ENCODE peak calls at places on chromosomes 1 and 21, in nine cellular contexts. F is CD4-positive, CD25-positive, alpha-beta regulatory T cell; G is heart left ventricle; P is right cardiac atrium; Y is RWPE2; Q is mucosa of descending colon; X is left lung; I is right lobe of liver; N is lung. B is an unnamed sample.

GRCh38 chr1:174815036-174815435 is 184.7 kb upstream of the CACYBP start:
- ATAC-seq in X (no peak), P (no peak), N (no peak), F (no peak), Y (peak), I (no peak), Q (no peak), G (no peak), B (no peak)

GRCh38 chr1:9275567-9276034 is 17.1 kb upstream of the SPSB1 start:
- ATAC-seq in G (no peak), P (peak), N (peak), F (peak), X (peak), Q (peak), I (peak), Y (peak), B (no peak)

GRCh38 chr1:229231754-229232119 is 39.2 kb upstream of the RAB4A start:
- ATAC-seq in Y (no peak), X (no peak), P (no peak), I (no peak), Q (no peak), F (no peak), N (no peak), G (no peak), B (no peak)

GRCh38 chr1:25769625-25770024 is 30.4 kb upstream of the SELENON start:
- ATAC-seq in X (no peak), P (no peak), F (no peak), G (no peak), I (no peak), Y (no peak), N (no peak), Q (no peak), B (no peak)

GRCh38 chr21:31730687-31731111 is 1.2 kb downstream of the SCAF4 start:
- ATAC-seq in I (peak), Q (peak), P (peak), X (peak), G (no peak), F (no peak), Y (peak), N (peak), B (no peak)

GRCh38 chr1:165419839-165420238 is 25.1 kb downstream of the RXRG start:
- ATAC-seq in Y (no peak), Q (no peak), X (no peak), I (no peak), F (no peak), G (no peak), N (no peak), P (no peak), B (no peak)

GRCh38 chr1:2304921-2305681 is 77.0 kb downstream of the SKI start:
- ATAC-seq in P (peak), I (no peak), X (no peak), G (peak), F (no peak), Q (no peak), N (no peak), Y (no peak), B (peak)

GRCh38 chr1:3315991-3316943 is 138.2 kb upstream of the ARHGEF16 start:
- ATAC-seq in N (no peak), P (no peak), G (no peak), Q (no peak), I (no peak), X (no peak), F (peak), Y (no peak), B (no peak)

GRCh38 chr1:149887456-149888159 is 11.8 kb upstream of the BOLA1 start:
- ATAC-seq in G (peak), P (peak), X (peak), Q (peak), F (peak), I (peak), Y (peak), N (peak), B (peak)

GRCh38 chr1:62457955-62458354 is 21.1 kb downstream of the USP1 start:
- ATAC-seq in N (no peak), Y (no peak), X (no peak), F (no peak), P (no peak), G (no peak), Q (no peak), I (no peak), B (no peak)

GRCh38 chr1:217407426-217407825 is 223.5 kb downstream of the GPATCH2 start:
- ATAC-seq in P (no peak), X (no peak), I (no peak), Y (no peak), N (no peak), G (no peak), Q (no peak), F (no peak), B (no peak)

GRCh38 chr1:206556047-206556747 is 48.9 kb downstream of the RASSF5 start:
- ATAC-seq in F (peak), Q (no peak), N (no peak), X (no peak), G (no peak), P (no peak), I (peak), Y (peak), B (no peak)

GRCh38 chr1:159196543-159196942 is 8.1 kb upstream of the ACKR1 start:
- ATAC-seq in Y (peak), F (no peak), P (no peak), I (no peak), Q (no peak), X (no peak), N (no peak), G (no peak), B (no peak)

GRCh38 chr1:93093332-93094006 is 14.4 kb downstream of the MTF2 start:
- ATAC-seq in I (no peak), X (no peak), F (no peak), Y (no peak), P (no peak), Q (no peak), N (no peak), G (no peak), B (no peak)

GRCh38 chr1:208979776-208980175 is 603.7 kb upstream of the CAMK1G start:
- ATAC-seq in Y (peak), P (no peak), I (no peak), N (no peak), Q (peak), F (no peak), X (no peak), G (no peak), B (no peak)

GRCh38 chr1:205664399-205665108 is 15.8 kb downstream of the SLC45A3 start:
- ATAC-seq in P (no peak), X (no peak), F (no peak), N (no peak), I (peak), Y (peak), G (no peak), Q (peak), B (no peak)

GRCh38 chr1:37448185-37448584 is 26.2 kb upstream of the ZC3H12A start:
- ATAC-seq in I (no peak), Y (no peak), F (no peak), G (no peak), Q (no peak), N (no peak), P (no peak), X (no peak), B (no peak)

GRCh38 chr1:232422098-232422497 is 207.8 kb downstream of the SIPA1L2 start:
- ATAC-seq in F (no peak), Q (no peak), G (no peak), Y (peak), X (no peak), I (no peak), P (no peak), N (no peak), B (no peak)

GRCh38 chr1:180691322-180691721 is 59.5 kb downstream of the XPR1 start:
- ATAC-seq in X (peak), F (no peak), P (no peak), I (no peak), N (no peak), G (no peak), Y (no peak), Q (no peak), B (no peak)

GRCh38 chr1:119007672-119008482 is 19.7 kb upstream of the TBX15 start:
- ATAC-seq in G (peak), I (peak), Y (peak), Q (peak), P (peak), N (peak), F (no peak), X (peak), B (peak)

GRCh38 chr1:214209260-214209808 is 71.6 kb upstream of the SMYD2 start:
- ATAC-seq in Y (no peak), N (no peak), X (no peak), Q (no peak), I (no peak), F (no peak), P (no peak), G (no peak), B (no peak)

GRCh38 chr1:236468625-236469024 is 55.2 kb upstream of the LGALS8 start:
- ATAC-seq in Q (no peak), I (no peak), G (no peak), N (no peak), X (no peak), Y (no peak), F (no peak), P (no peak), B (no peak)

GRCh38 chr1:236469466-236469865 is 54.3 kb upstream of the LGALS8 start:
- ATAC-seq in N (no peak), Y (no peak), G (no peak), P (no peak), I (no peak), F (no peak), X (no peak), Q (no peak), B (no peak)

GRCh38 chr1:236467327-236467641 is 56.5 kb upstream of the LGALS8 start:
- ATAC-seq in P (no peak), N (no peak), G (no peak), F (no peak), I (no peak), Q (no peak), X (no peak), Y (no peak), B (no peak)

GRCh38 chr1:236465231-236465958 is 58.4 kb upstream of the LGALS8 start:
- ATAC-seq in G (no peak), N (no peak), P (no peak), Y (no peak), I (no peak), X (no peak), F (no peak), Q (no peak), B (no peak)

DNA sequence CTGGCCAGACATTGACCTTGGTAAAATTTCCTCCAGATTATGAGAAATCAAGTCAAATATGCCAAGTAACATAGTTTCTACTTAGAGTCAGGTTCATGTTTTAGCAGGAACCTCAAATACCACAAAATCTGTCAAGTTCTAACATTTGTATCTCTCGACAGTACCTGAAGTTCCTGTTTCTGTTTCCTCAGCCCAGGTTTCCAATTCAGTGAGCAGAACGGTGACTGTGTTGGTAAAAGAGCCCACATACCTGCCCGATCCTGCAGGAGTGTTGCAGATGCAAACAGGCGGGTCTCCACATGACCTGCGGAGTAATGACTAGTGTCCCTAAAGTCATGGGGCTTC is 57.9 kb upstream of the LGALS8 start:
- ATAC-seq in Y (peak), F (peak), P (no peak), N (no peak), I (no peak), G (no peak), Q (no peak), X (no peak), B (no peak)
- H3K4me3 ChIP-seq in Y (no peak), F (peak), P (no peak), N (no peak), I (no peak), G (no peak), Q (no peak), X (no peak), B (no peak)

GRCh38 chr1:45442272-45442671 is 48.7 kb downstream of the TESK2 start:
- ATAC-seq in Y (peak), P (no peak), G (no peak), N (no peak), Q (no peak), I (no peak), X (no peak), F (no peak), B (no peak)

GRCh38 chr1:45444609-45445131 is 46.3 kb downstream of the TESK2 start:
- ATAC-seq in X (no peak), Y (no peak), F (no peak), P (no peak), G (no peak), Q (no peak), I (no peak), N (no peak), B (no peak)

GRCh38 chr1:45446530-45446929 is 44.4 kb downstream of the TESK2 start:
- ATAC-seq in F (no peak), X (no peak), I (peak), P (no peak), Q (no peak), Y (no peak), N (no peak), G (no peak), B (no peak)

GRCh38 chr1:45446950-45447672 is 43.9 kb downstream of the TESK2 start:
- ATAC-seq in Y (no peak), Q (no peak), G (no peak), F (no peak), P (no peak), I (peak), X (no peak), N (no peak), B (no peak)

DNA sequence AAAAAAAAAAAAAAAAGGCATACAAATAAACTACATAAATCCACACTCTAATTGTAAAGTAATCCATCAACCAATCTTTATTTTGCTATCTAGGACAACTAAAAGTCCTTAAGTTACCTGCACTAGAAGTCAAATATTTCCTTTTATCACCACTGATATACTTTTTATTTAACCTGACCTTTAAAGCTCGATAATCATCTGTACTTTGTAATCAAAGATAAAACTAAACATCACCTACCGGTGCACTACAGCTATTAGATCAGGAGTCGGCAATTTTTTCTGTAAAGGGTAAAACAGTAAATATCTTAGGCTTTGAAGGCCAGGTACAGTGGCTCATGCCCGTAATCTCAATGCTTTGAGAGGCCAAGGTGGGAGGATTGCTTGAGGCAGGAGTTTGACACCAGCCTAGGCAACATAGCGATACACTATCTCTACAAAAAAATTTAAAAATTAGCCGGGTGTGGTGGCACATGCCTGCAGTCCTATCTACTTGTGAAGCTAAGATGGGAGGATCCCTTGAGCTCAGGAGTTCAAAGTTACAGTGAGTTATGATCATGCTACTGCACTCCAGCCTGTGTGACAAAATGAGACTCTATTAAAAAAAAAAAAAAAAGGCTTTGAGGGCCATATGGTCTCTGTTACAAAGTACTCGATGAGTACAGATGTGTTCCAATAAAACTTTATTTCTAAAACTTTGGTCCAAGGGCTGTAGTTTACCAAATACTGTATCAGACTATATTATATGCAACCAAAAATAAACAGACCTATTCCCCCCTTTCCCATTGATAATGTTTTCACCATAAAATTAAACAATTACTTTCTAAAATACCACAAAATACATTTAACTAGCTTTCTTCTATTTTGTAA is 47.1 kb downstream of the TESK2 start:
- ATAC-seq in F (no peak), Y (no peak), P (no peak), X (no peak), I (peak), G (no peak), Q (no peak), N (no peak), B (no peak)
- H3K4me3 ChIP-seq in F (no peak), Y (no peak), P (no peak), X (no peak), I (no peak), G (no peak), Q (no peak), N (no peak), B (no peak)

DNA sequence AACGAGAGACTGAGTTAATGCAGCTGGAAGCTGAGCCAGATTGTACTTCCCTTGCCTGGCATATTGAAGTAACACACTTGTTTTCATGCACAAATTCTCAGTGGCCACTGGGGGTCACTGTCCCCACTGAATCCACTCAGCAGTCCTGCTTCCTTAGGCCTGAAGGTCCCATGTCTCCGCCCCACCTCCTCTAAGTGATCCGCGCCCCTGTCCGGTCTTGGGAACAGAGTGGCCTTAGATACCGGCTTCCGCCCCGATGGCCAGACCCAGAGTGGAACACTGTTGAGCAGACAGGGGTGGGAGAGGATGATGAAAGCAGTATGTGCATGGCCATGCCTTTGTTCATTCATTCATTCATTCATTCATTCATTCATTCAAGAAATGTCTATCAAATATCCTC is 34.8 kb downstream of the CHAF1B start:
- ATAC-seq in P (peak), Q (peak), Y (peak), I (peak), F (no peak), X (peak), N (peak), G (peak), B (peak)
- H3K4me3 ChIP-seq in P (no peak), Q (no peak), Y (no peak), I (no peak), F (no peak), X (no peak), N (no peak), G (no peak), B (no peak)

DNA sequence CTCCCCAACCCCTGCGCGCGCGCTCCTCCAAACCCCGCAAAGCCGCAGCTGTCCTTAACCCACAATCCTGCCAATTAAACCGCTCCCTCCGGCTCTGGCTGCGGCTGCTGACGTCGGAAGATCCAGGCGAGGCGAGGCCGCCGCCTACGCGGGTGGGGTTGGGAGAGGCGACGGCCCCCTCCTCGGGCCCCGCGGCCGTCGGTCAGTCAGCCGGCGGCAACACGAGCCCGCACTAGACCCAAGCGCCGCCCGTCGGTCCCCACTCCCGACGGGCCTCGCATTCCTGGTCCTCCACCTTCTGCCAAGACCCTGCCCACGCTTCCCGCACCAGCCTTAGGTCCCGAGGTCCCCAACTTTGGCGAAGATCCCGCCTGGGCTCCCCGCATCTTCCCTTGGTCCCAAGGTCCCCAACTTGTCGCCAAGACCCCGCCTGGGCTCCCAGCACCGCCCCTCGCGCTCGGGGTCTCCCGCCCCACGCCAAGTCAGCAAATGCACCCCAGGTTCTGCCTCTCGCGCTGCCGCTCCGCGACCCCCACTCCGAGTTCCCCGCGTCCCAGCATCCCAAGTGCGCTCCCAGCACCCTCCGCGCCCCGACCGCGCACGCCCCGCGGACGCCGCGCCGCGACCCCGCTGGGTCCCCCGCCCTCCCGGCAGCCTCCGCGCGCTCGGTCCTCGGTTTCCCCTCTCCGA is 75.5 kb downstream of the VWA5B1 start:
- ATAC-seq in Y (no peak), P (no peak), I (no peak), N (no peak), X (no peak), G (peak), F (no peak), Q (peak), B (no peak)
- H3K4me3 ChIP-seq in Y (peak), P (peak), I (no peak), N (no peak), X (no peak), G (peak), F (no peak), Q (no peak), B (no peak)

DNA sequence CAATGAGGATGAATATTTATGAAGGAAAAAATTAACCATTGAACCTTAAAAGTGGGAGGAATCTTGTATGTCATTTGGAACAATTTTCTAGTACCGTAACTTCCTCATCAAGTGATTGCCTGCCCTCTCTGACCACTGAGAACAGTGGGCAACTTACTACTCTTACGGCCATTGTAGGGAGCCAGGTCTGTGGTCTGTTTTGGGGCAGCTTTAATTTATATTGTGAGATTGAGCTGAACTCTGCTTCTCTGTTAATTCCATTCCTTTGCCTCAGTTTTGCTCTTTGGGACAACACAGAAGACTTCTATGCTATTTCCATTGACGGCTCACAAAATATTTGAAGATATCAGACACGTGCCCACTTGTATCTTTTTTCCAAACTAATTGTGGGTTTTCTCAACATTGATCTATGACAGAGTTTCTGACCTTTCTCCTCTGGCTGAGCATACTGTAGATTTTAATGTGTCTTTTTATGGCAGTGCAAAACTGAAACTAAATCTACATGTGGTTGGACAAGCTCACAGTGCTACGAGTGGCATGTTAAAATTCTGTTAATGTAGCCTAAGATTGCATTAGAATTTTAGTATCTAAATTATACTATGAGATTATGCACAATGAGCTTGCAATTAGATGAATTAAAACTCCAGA is 27.8 kb upstream of the ZNF281 start:
- ATAC-seq in F (peak), P (no peak), I (peak), N (no peak), Y (no peak), X (no peak), G (no peak), Q (peak), B (no peak)
- H3K4me3 ChIP-seq in F (peak), P (peak), I (peak), N (no peak), Y (no peak), X (no peak), G (no peak), Q (no peak), B (peak)